ENCODE peak calls at places on chromosomes 2 and 18, in ten cellular contexts. One of them, this sample, is unnamed. For H3K27me3, the result is how much of the 10 kb centered on the place peaks cover.

GRCh38 chr18:3238742-3239141 is 8.9 kb upstream of the MYL12A start:
- DNase-seq in A673: no peak
- DNase-seq in tibial nerve: no peak
- DNase-seq in HCT116: no peak
- DNase-seq in HL-60: no peak
- DNase-seq in ovary: no peak
- DNase-seq in psoas muscle: no peak
- DNase-seq in hepatocyte: no peak
- DNase-seq in cardiac muscle cell: no peak
- DNase-seq in WERI-Rb-1: peak
- DNase-seq in this sample: no peak

GRCh38 chr2:235803028-235803427 is 309.2 kb downstream of the AGAP1 start:
- DNase-seq in A673: no peak
- DNase-seq in tibial nerve: no peak
- DNase-seq in HCT116: no peak
- DNase-seq in HL-60: no peak
- DNase-seq in ovary: no peak
- DNase-seq in psoas muscle: no peak
- DNase-seq in hepatocyte: no peak
- DNase-seq in cardiac muscle cell: no peak
- DNase-seq in WERI-Rb-1: no peak
- DNase-seq in this sample: no peak

GRCh38 chr18:8949206-8949605 is 153.3 kb upstream of the NDUFV2 start:
- DNase-seq in A673: no peak
- DNase-seq in tibial nerve: no peak
- DNase-seq in HCT116: no peak
- DNase-seq in HL-60: no peak
- DNase-seq in ovary: no peak
- DNase-seq in psoas muscle: no peak
- DNase-seq in hepatocyte: no peak
- DNase-seq in cardiac muscle cell: no peak
- DNase-seq in WERI-Rb-1: peak
- DNase-seq in this sample: no peak

GRCh38 chr2:233247744-233248143 is 3.7 kb upstream of the ATG16L1 start:
- DNase-seq in A673: no peak
- DNase-seq in tibial nerve: no peak
- DNase-seq in HCT116: peak
- DNase-seq in HL-60: no peak
- DNase-seq in ovary: no peak
- DNase-seq in psoas muscle: no peak
- DNase-seq in hepatocyte: peak
- DNase-seq in cardiac muscle cell: no peak
- DNase-seq in WERI-Rb-1: no peak
- DNase-seq in this sample: no peak

GRCh38 chr2:101817488-101817887 is 120.0 kb downstream of the MAP4K4 start:
- DNase-seq in A673: no peak
- DNase-seq in tibial nerve: no peak
- DNase-seq in HCT116: no peak
- DNase-seq in HL-60: no peak
- DNase-seq in ovary: no peak
- DNase-seq in psoas muscle: no peak
- DNase-seq in hepatocyte: no peak
- DNase-seq in cardiac muscle cell: no peak
- DNase-seq in WERI-Rb-1: no peak
- DNase-seq in this sample: no peak

GRCh38 chr2:189037518-189037917 is 63.3 kb downstream of the COL3A1 start:
- DNase-seq in A673: peak
- DNase-seq in tibial nerve: no peak
- DNase-seq in HCT116: no peak
- DNase-seq in HL-60: no peak
- DNase-seq in ovary: no peak
- DNase-seq in psoas muscle: no peak
- DNase-seq in hepatocyte: no peak
- DNase-seq in cardiac muscle cell: no peak
- DNase-seq in WERI-Rb-1: no peak
- DNase-seq in this sample: no peak

GRCh38 chr18:26317353-26317865 is 91.2 kb downstream of the TAF4B start:
- DNase-seq in A673: no peak
- DNase-seq in tibial nerve: no peak
- DNase-seq in HCT116: no peak
- DNase-seq in HL-60: no peak
- DNase-seq in ovary: no peak
- DNase-seq in psoas muscle: no peak
- DNase-seq in hepatocyte: no peak
- DNase-seq in cardiac muscle cell: no peak
- DNase-seq in WERI-Rb-1: no peak
- DNase-seq in this sample: no peak

GRCh38 chr2:196372811-196373664 is 201.7 kb upstream of the STK17B start:
- DNase-seq in A673: no peak
- DNase-seq in tibial nerve: no peak
- DNase-seq in HCT116: no peak
- DNase-seq in HL-60: no peak
- DNase-seq in ovary: no peak
- DNase-seq in psoas muscle: no peak
- DNase-seq in hepatocyte: peak
- DNase-seq in cardiac muscle cell: no peak
- DNase-seq in WERI-Rb-1: no peak
- DNase-seq in this sample: no peak

GRCh38 chr2:155377178-155377780 is 678.8 kb downstream of the KCNJ3 start:
- DNase-seq in A673: peak
- DNase-seq in tibial nerve: no peak
- DNase-seq in HCT116: peak
- DNase-seq in HL-60: no peak
- DNase-seq in ovary: no peak
- DNase-seq in psoas muscle: no peak
- DNase-seq in hepatocyte: peak
- DNase-seq in cardiac muscle cell: peak
- DNase-seq in WERI-Rb-1: no peak
- DNase-seq in this sample: no peak

GRCh38 chr2:239824051-239824694 is 201.0 kb downstream of the NDUFA10 start:
- DNase-seq in A673: peak
- DNase-seq in tibial nerve: no peak
- DNase-seq in HCT116: peak
- DNase-seq in HL-60: no peak
- DNase-seq in ovary: peak
- DNase-seq in psoas muscle: no peak
- DNase-seq in hepatocyte: peak
- DNase-seq in cardiac muscle cell: no peak
- DNase-seq in WERI-Rb-1: peak
- DNase-seq in this sample: no peak

GRCh38 chr2:174341995-174342571 is 7.3 kb downstream of the SP9 start:
- DNase-seq in A673: no peak
- DNase-seq in tibial nerve: no peak
- DNase-seq in HCT116: no peak
- DNase-seq in HL-60: no peak
- DNase-seq in ovary: no peak
- DNase-seq in psoas muscle: peak
- DNase-seq in hepatocyte: peak
- DNase-seq in cardiac muscle cell: no peak
- DNase-seq in WERI-Rb-1: no peak
- DNase-seq in this sample: no peak

GRCh38 chr2:203814661-203815540 is 52.7 kb upstream of the CTLA4 start:
- DNase-seq in A673: peak
- DNase-seq in tibial nerve: no peak
- DNase-seq in HCT116: peak
- DNase-seq in HL-60: peak
- DNase-seq in ovary: peak
- DNase-seq in psoas muscle: peak
- DNase-seq in hepatocyte: peak
- DNase-seq in cardiac muscle cell: peak
- DNase-seq in WERI-Rb-1: peak
- DNase-seq in this sample: no peak

GRCh38 chr18:49563130-49563540 is 1.3 kb downstream of the LIPG start:
- DNase-seq in A673: no peak
- DNase-seq in tibial nerve: no peak
- DNase-seq in HCT116: peak
- DNase-seq in HL-60: no peak
- DNase-seq in ovary: no peak
- DNase-seq in psoas muscle: no peak
- DNase-seq in hepatocyte: no peak
- DNase-seq in cardiac muscle cell: no peak
- DNase-seq in WERI-Rb-1: no peak
- DNase-seq in this sample: no peak

GRCh38 chr18:54277899-54278298 is 8.6 kb downstream of the POLI start:
- DNase-seq in A673: no peak
- DNase-seq in tibial nerve: no peak
- DNase-seq in HCT116: no peak
- DNase-seq in HL-60: no peak
- DNase-seq in ovary: no peak
- DNase-seq in psoas muscle: no peak
- DNase-seq in hepatocyte: no peak
- DNase-seq in cardiac muscle cell: no peak
- DNase-seq in WERI-Rb-1: no peak
- DNase-seq in this sample: no peak

GRCh38 chr2:23545811-23546210 is 160.8 kb downstream of the KLHL29 start:
- DNase-seq in A673: no peak
- DNase-seq in tibial nerve: no peak
- DNase-seq in HCT116: no peak
- DNase-seq in HL-60: no peak
- DNase-seq in ovary: no peak
- DNase-seq in psoas muscle: no peak
- DNase-seq in hepatocyte: no peak
- DNase-seq in cardiac muscle cell: no peak
- DNase-seq in WERI-Rb-1: peak
- DNase-seq in this sample: no peak

DNA sequence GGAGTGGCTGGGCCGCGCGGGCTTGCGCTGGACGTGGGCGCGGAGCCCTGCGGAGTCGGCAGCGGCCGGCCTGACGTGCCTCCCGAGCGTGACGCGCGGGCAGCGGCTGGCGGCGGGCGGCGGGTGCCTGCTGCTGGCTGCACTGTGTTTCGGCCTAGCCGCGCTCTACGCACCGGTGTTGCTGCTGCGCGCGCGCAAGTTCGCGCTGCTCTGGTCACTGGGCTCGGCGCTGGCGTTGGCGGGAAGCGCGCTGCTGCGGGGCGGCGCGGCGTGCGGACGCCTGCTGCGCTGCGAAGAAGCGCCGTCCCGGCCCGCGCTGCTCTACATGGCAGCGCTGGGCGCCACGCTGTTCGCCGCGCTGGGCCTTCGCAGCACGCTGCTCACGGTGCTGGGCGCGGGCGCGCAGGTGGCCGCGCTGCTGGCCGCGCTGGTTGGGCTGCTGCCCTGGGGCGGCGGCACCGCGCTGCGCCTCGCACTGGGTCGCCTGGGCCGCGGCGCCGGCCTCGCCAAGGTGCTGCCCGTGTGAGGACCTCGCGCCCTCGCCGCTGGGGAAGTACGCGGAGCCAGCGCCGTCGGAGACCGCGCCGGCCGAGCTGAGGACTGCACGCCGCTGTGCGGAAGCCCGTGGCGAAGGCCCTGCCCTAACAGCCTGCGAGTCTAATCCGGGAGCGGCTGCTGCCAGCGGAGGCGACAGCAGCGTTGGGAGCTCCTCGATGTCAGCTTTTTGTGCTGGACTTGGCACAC is 526 bp downstream of the SFT2D3 start:
- DNase-seq in A673: peak
- DNase-seq in tibial nerve: peak
- DNase-seq in HCT116: peak
- DNase-seq in HL-60: peak
- DNase-seq in ovary: peak
- DNase-seq in psoas muscle: peak
- DNase-seq in hepatocyte: peak
- DNase-seq in cardiac muscle cell: peak
- DNase-seq in WERI-Rb-1: peak
- DNase-seq in this sample: no peak
- TF ChIP-seq CTCF in A673: peak
- TF ChIP-seq CTCF in tibial nerve: peak
- TF ChIP-seq CTCF in HCT116: no peak
- TF ChIP-seq CTCF in HL-60: no peak
- TF ChIP-seq CTCF in ovary: peak
- TF ChIP-seq CTCF in psoas muscle: peak
- TF ChIP-seq CTCF in hepatocyte: no peak
- TF ChIP-seq CTCF in cardiac muscle cell: peak
- TF ChIP-seq CTCF in WERI-Rb-1: peak
- TF ChIP-seq CTCF in this sample: peak

GRCh38 chr2:45012733-45013132 is 3.5 kb upstream of the SIX2 start:
- DNase-seq in A673: no peak
- DNase-seq in tibial nerve: no peak
- DNase-seq in HCT116: no peak
- DNase-seq in HL-60: no peak
- DNase-seq in ovary: no peak
- DNase-seq in psoas muscle: no peak
- DNase-seq in hepatocyte: no peak
- DNase-seq in cardiac muscle cell: no peak
- DNase-seq in WERI-Rb-1: no peak
- DNase-seq in this sample: no peak
- H3K27me3 ChIP-seq in A673: half or more
- H3K27me3 ChIP-seq in tibial nerve: under half
- H3K27me3 ChIP-seq in HCT116: under half
- H3K27me3 ChIP-seq in HL-60: half or more
- H3K27me3 ChIP-seq in ovary: under half
- H3K27me3 ChIP-seq in psoas muscle: under half
- H3K27me3 ChIP-seq in hepatocyte: half or more
- H3K27me3 ChIP-seq in cardiac muscle cell: half or more
- H3K27me3 ChIP-seq in WERI-Rb-1: half or more
- H3K27me3 ChIP-seq in this sample: under half

DNA sequence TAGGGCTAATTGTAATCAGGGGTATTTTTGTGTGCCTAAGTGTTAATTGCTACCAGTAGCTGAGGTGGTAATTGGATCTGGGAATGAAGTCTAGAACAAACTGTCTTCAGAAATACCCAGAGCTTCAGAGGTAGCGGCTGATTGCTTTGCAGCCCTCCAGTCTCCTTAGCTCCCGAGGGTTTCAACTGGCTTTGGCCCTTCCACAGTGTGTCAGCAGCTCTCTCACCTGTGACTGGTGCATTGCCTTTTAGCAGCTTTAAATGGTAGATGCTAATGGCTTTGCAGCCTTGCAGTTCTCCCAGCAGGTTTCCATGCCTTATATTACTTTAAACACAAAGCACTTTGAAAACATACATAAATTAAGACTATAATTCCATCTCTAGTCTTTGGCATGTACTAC is 156.5 kb upstream of the GALNT13 start:
- DNase-seq in A673: no peak
- DNase-seq in tibial nerve: no peak
- DNase-seq in HCT116: no peak
- DNase-seq in HL-60: no peak
- DNase-seq in ovary: no peak
- DNase-seq in psoas muscle: no peak
- DNase-seq in hepatocyte: no peak
- DNase-seq in cardiac muscle cell: no peak
- DNase-seq in WERI-Rb-1: no peak
- DNase-seq in this sample: no peak
- H3K27ac ChIP-seq in A673: no peak
- H3K27ac ChIP-seq in tibial nerve: no peak
- H3K27ac ChIP-seq in HCT116: no peak
- H3K27ac ChIP-seq in HL-60: no peak
- H3K27ac ChIP-seq in ovary: no peak
- H3K27ac ChIP-seq in psoas muscle: no peak
- H3K27ac ChIP-seq in hepatocyte: no peak
- H3K27ac ChIP-seq in cardiac muscle cell: no peak
- H3K27ac ChIP-seq in WERI-Rb-1: no peak
- H3K27ac ChIP-seq in this sample: no peak

DNA sequence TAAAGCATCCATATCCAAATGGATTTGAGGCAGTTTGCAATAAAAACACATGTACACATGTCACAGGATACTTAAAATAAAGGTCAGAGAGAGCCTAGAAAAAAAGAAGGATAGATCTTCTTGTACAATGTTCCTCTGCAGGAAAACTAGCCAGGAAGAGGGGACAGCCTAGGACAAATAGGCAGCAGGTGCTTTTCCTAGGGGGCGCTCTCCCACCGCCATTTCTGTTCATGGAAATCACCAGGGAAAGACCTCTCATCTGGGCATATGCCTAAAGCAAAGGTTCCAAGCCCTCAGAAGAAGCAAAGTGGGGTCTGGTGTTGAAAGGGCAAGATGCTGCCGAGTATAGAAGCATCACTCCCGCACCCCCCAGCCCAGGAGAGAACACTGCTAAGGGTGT is 799.1 kb downstream of the BCL11A start:
- DNase-seq in A673: no peak
- DNase-seq in tibial nerve: no peak
- DNase-seq in HCT116: no peak
- DNase-seq in HL-60: no peak
- DNase-seq in ovary: no peak
- DNase-seq in psoas muscle: no peak
- DNase-seq in hepatocyte: no peak
- DNase-seq in cardiac muscle cell: peak
- DNase-seq in WERI-Rb-1: peak
- DNase-seq in this sample: no peak
- TF ChIP-seq CTCF in A673: peak
- TF ChIP-seq CTCF in tibial nerve: no peak
- TF ChIP-seq CTCF in HCT116: peak
- TF ChIP-seq CTCF in HL-60: no peak
- TF ChIP-seq CTCF in ovary: no peak
- TF ChIP-seq CTCF in psoas muscle: no peak
- TF ChIP-seq CTCF in hepatocyte: no peak
- TF ChIP-seq CTCF in cardiac muscle cell: no peak
- TF ChIP-seq CTCF in WERI-Rb-1: peak
- TF ChIP-seq CTCF in this sample: no peak